ENCODE peak calls at places on chromosomes 1 and 21, in six cellular contexts. One of them, this sample, is unnamed.

GRCh38 chr1:147598631-147599361 is 57.5 kb downstream of the BCL9 start:
- DNase-seq in CD8-positive, alpha-beta T cell: peak; percentile 12
- DNase-seq in adrenal gland: no peak
- DNase-seq in MCF 10A: no peak
- DNase-seq in lower lobe of right lung: peak; percentile 66
- DNase-seq in left lung: peak; percentile 87
- DNase-seq in this sample: no peak

GRCh38 chr1:108612496-108612895 is 48.4 kb downstream of the HENMT1 start:
- DNase-seq in lower lobe of right lung: no peak
- DNase-seq in left lung: no peak
- DNase-seq in adrenal gland: no peak
- DNase-seq in CD8-positive, alpha-beta T cell: no peak
- DNase-seq in MCF 10A: no peak
- DNase-seq in this sample: no peak

GRCh38 chr1:6603851-6604558 is 1.3 kb upstream of the KLHL21 start:
- DNase-seq in CD8-positive, alpha-beta T cell: no peak
- DNase-seq in left lung: peak; percentile 82
- DNase-seq in adrenal gland: peak; percentile 88
- DNase-seq in lower lobe of right lung: peak; percentile 81
- DNase-seq in MCF 10A: no peak
- DNase-seq in this sample: no peak

GRCh38 chr1:99327357-99327756 is 63.1 kb downstream of the PLPPR4 start:
- DNase-seq in left lung: no peak
- DNase-seq in adrenal gland: no peak
- DNase-seq in MCF 10A: no peak
- DNase-seq in CD8-positive, alpha-beta T cell: no peak
- DNase-seq in lower lobe of right lung: no peak
- DNase-seq in this sample: no peak

GRCh38 chr1:226986496-226987178 is 46.5 kb downstream of the COQ8A start:
- DNase-seq in MCF 10A: no peak
- DNase-seq in lower lobe of right lung: no peak
- DNase-seq in CD8-positive, alpha-beta T cell: no peak
- DNase-seq in left lung: no peak
- DNase-seq in adrenal gland: peak; percentile 56
- DNase-seq in this sample: no peak

GRCh38 chr1:13896932-13897331 is 196.9 kb downstream of the PRDM2 start:
- DNase-seq in left lung: no peak
- DNase-seq in lower lobe of right lung: no peak
- DNase-seq in adrenal gland: no peak
- DNase-seq in MCF 10A: no peak
- DNase-seq in CD8-positive, alpha-beta T cell: no peak
- DNase-seq in this sample: no peak

GRCh38 chr1:223843934-223844333 is 1.8 kb downstream of the TP53BP2 start:
- DNase-seq in lower lobe of right lung: no peak
- DNase-seq in MCF 10A: peak; percentile 25
- DNase-seq in adrenal gland: no peak
- DNase-seq in CD8-positive, alpha-beta T cell: no peak
- DNase-seq in left lung: no peak
- DNase-seq in this sample: no peak

GRCh38 chr1:119766374-119766794 is 2.3 kb downstream of the HMGCS2 start:
- DNase-seq in adrenal gland: no peak
- DNase-seq in left lung: no peak
- DNase-seq in MCF 10A: no peak
- DNase-seq in lower lobe of right lung: no peak
- DNase-seq in CD8-positive, alpha-beta T cell: no peak
- DNase-seq in this sample: no peak

DNA sequence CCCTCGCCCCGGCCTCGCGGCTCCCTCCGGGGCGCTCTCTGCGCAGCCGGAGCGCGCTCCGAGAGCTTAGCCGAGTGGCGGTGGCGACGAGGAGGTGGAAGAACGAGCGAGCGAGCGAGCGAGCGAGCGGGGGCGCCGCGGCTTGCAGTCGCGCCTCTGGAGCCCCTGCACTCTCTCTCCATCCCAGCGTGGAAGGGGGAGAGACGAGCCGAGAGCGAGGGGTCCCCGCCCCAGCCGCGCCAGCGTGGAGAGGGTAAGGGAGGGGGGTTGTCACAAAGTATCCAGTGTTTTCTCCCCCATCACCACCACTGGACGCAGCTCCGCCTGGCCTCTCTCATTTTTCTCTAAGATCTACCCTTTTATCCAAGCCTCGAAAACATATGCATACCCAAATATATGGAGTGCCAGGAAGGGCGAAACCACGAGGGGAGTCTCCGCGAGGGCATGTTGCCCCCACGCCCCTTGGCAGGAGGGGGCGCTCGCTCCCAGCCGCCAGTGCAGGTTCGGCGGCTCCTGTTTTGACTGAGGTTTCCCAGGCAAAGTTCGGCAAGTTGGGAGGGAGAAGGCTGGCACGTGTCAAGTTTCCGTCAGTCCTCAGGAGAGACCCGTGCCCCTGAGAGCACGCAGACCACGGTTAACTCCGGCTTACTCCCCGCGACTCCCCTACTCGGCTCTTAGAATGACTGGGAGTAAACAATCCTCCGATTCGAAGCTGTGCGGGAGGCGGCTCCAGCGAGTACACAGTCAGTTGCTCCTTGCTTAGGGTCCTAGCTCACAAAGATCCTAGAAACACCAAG is 569 bp upstream of the DAB1 start:
- DNase-seq in lower lobe of right lung: no peak
- DNase-seq in left lung: peak; percentile 66
- DNase-seq in MCF 10A: no peak
- DNase-seq in CD8-positive, alpha-beta T cell: no peak
- DNase-seq in adrenal gland: peak; percentile 54
- DNase-seq in this sample: no peak
- TF ChIP-seq CTCF in lower lobe of right lung: peak; percentile 32
- TF ChIP-seq CTCF in left lung: no peak
- TF ChIP-seq CTCF in MCF 10A: no peak
- TF ChIP-seq CTCF in CD8-positive, alpha-beta T cell: no peak
- TF ChIP-seq CTCF in adrenal gland: no peak
- TF ChIP-seq CTCF in this sample: no peak

GRCh38 chr1:194043984-194044755 is 857.8 kb upstream of the B3GALT2 start:
- DNase-seq in CD8-positive, alpha-beta T cell: no peak
- DNase-seq in left lung: no peak
- DNase-seq in adrenal gland: no peak
- DNase-seq in MCF 10A: no peak
- DNase-seq in lower lobe of right lung: no peak
- DNase-seq in this sample: no peak

GRCh38 chr1:194045416-194045815 is 859.0 kb upstream of the B3GALT2 start:
- DNase-seq in left lung: no peak
- DNase-seq in lower lobe of right lung: no peak
- DNase-seq in MCF 10A: peak; percentile 8
- DNase-seq in CD8-positive, alpha-beta T cell: no peak
- DNase-seq in adrenal gland: no peak
- DNase-seq in this sample: no peak

GRCh38 chr1:194039578-194039977 is 853.2 kb upstream of the B3GALT2 start:
- DNase-seq in MCF 10A: no peak
- DNase-seq in lower lobe of right lung: no peak
- DNase-seq in left lung: no peak
- DNase-seq in CD8-positive, alpha-beta T cell: no peak
- DNase-seq in adrenal gland: no peak
- DNase-seq in this sample: no peak

GRCh38 chr1:194047921-194048320 is 861.5 kb upstream of the B3GALT2 start:
- DNase-seq in lower lobe of right lung: no peak
- DNase-seq in MCF 10A: no peak
- DNase-seq in left lung: no peak
- DNase-seq in adrenal gland: no peak
- DNase-seq in CD8-positive, alpha-beta T cell: no peak
- DNase-seq in this sample: no peak

GRCh38 chr1:194044892-194045291 is 858.5 kb upstream of the B3GALT2 start:
- DNase-seq in left lung: no peak
- DNase-seq in lower lobe of right lung: no peak
- DNase-seq in CD8-positive, alpha-beta T cell: no peak
- DNase-seq in MCF 10A: no peak
- DNase-seq in adrenal gland: no peak
- DNase-seq in this sample: no peak
- TF ChIP-seq CTCF in left lung: no peak
- TF ChIP-seq CTCF in lower lobe of right lung: no peak
- TF ChIP-seq CTCF in CD8-positive, alpha-beta T cell: no peak
- TF ChIP-seq CTCF in MCF 10A: no peak
- TF ChIP-seq CTCF in adrenal gland: no peak
- TF ChIP-seq CTCF in this sample: no peak

GRCh38 chr1:24127801-24128363 is 15.1 kb downstream of the IL22RA1 start:
- DNase-seq in MCF 10A: no peak
- DNase-seq in left lung: no peak
- DNase-seq in adrenal gland: no peak
- DNase-seq in CD8-positive, alpha-beta T cell: no peak
- DNase-seq in lower lobe of right lung: no peak
- DNase-seq in this sample: no peak
- TF ChIP-seq CTCF in MCF 10A: no peak
- TF ChIP-seq CTCF in left lung: no peak
- TF ChIP-seq CTCF in adrenal gland: no peak
- TF ChIP-seq CTCF in CD8-positive, alpha-beta T cell: no peak
- TF ChIP-seq CTCF in lower lobe of right lung: no peak
- TF ChIP-seq CTCF in this sample: no peak

GRCh38 chr21:25638634-25639166 is 358 bp upstream of the JAM2 start:
- DNase-seq in adrenal gland: no peak
- DNase-seq in CD8-positive, alpha-beta T cell: no peak
- DNase-seq in MCF 10A: no peak
- DNase-seq in left lung: no peak
- DNase-seq in lower lobe of right lung: no peak
- DNase-seq in this sample: no peak

GRCh38 chr21:25639922-25640670 is 1.0 kb downstream of the JAM2 start:
- DNase-seq in left lung: peak; percentile 77
- DNase-seq in MCF 10A: no peak
- DNase-seq in lower lobe of right lung: no peak
- DNase-seq in CD8-positive, alpha-beta T cell: no peak
- DNase-seq in adrenal gland: peak; percentile 55
- DNase-seq in this sample: peak; percentile 20

GRCh38 chr21:25640671-25641292 is 1.7 kb downstream of the JAM2 start:
- DNase-seq in left lung: no peak
- DNase-seq in lower lobe of right lung: no peak
- DNase-seq in CD8-positive, alpha-beta T cell: no peak
- DNase-seq in adrenal gland: no peak
- DNase-seq in MCF 10A: no peak
- DNase-seq in this sample: no peak

GRCh38 chr21:25637846-25638245 is 1.2 kb upstream of the JAM2 start:
- DNase-seq in lower lobe of right lung: no peak
- DNase-seq in left lung: no peak
- DNase-seq in MCF 10A: no peak
- DNase-seq in CD8-positive, alpha-beta T cell: no peak
- DNase-seq in adrenal gland: no peak
- DNase-seq in this sample: no peak

GRCh38 chr21:25639167-25639921 is at the start of gene JAM2:
- DNase-seq in lower lobe of right lung: peak; percentile 48
- DNase-seq in adrenal gland: peak; percentile 61
- DNase-seq in MCF 10A: peak; percentile 13
- DNase-seq in left lung: peak; percentile 75
- DNase-seq in CD8-positive, alpha-beta T cell: peak; percentile 27
- DNase-seq in this sample: peak; percentile 55
- TF ChIP-seq CTCF in lower lobe of right lung: peak; percentile 32
- TF ChIP-seq CTCF in adrenal gland: no peak
- TF ChIP-seq CTCF in MCF 10A: no peak
- TF ChIP-seq CTCF in left lung: no peak
- TF ChIP-seq CTCF in CD8-positive, alpha-beta T cell: no peak
- TF ChIP-seq CTCF in this sample: no peak

This sample was measured in activated B cell treated with CpG ODN at 0.5 μM for 24 hours.